ENCODE peak calls at places on chromosomes 6 and 20, in five cellular contexts. F is upper lobe of left lung, Y is sigmoid colon, I is A549, X is transverse colon. K is an unnamed sample.

GRCh38 chr6:49541936-49542335 is 8.5 kb upstream of the C6orf141 start:
- DNase-seq in I (no peak), F (no peak), X (no peak), Y (no peak), K (no peak)

GRCh38 chr20:47150403-47151152 is 205.9 kb downstream of the ZMYND8 start:
- DNase-seq in X (peak), F (no peak), I (peak), Y (peak), K (peak)

GRCh38 chr6:11323666-11324452 is 91.4 kb upstream of the NEDD9 start:
- DNase-seq in X (no peak), I (no peak), F (peak), Y (no peak), K (peak)

GRCh38 chr6:40587240-40588069 is at the start of gene LRFN2:
- DNase-seq in Y (peak), X (peak), I (peak), F (peak), K (peak)

GRCh38 chr6:100730581-100730980 is 150.5 kb downstream of the ASCC3 start:
- DNase-seq in F (no peak), I (no peak), Y (no peak), X (no peak), K (no peak)

GRCh38 chr6:45301348-45302142 is 26.6 kb upstream of the RUNX2 start:
- DNase-seq in I (no peak), F (no peak), X (no peak), Y (no peak), K (no peak)

GRCh38 chr6:68891419-68891818 is 256.3 kb downstream of the ADGRB3 start:
- DNase-seq in I (no peak), Y (no peak), X (no peak), F (no peak), K (no peak)

GRCh38 chr6:12010635-12011275 is 1.4 kb upstream of the HIVEP1 start:
- DNase-seq in Y (peak), I (peak), F (peak), X (peak), K (peak)

GRCh38 chr20:41150664-41151063 is 13.3 kb downstream of the PLCG1 start:
- DNase-seq in X (no peak), I (no peak), Y (no peak), F (no peak), K (no peak)

GRCh38 chr6:21455071-21455470 is 138.5 kb upstream of the SOX4 start:
- DNase-seq in F (no peak), I (no peak), Y (no peak), X (no peak), K (no peak)

GRCh38 chr6:21450628-21451027 is 142.9 kb upstream of the SOX4 start:
- DNase-seq in F (no peak), Y (no peak), X (no peak), I (no peak), K (no peak)

GRCh38 chr6:21454262-21454661 is 139.3 kb upstream of the SOX4 start:
- DNase-seq in Y (no peak), I (no peak), X (no peak), F (no peak), K (no peak)

GRCh38 chr6:21448485-21449109 is 145.0 kb upstream of the SOX4 start:
- DNase-seq in X (no peak), I (no peak), F (no peak), Y (no peak), K (no peak)

GRCh38 chr6:21451546-21452013 is 142.0 kb upstream of the SOX4 start:
- DNase-seq in I (no peak), F (no peak), X (no peak), Y (no peak), K (no peak)
- TF ChIP-seq EP300 in I (no peak), F (no peak), X (no peak), Y (no peak), K (no peak)

GRCh38 chr6:157047951-157048350 is 270.8 kb downstream of the ARID1B start:
- DNase-seq in Y (no peak), I (no peak), X (no peak), F (no peak), K (no peak)
- TF ChIP-seq EP300 in Y (no peak), I (no peak), X (no peak), F (no peak), K (no peak)

DNA sequence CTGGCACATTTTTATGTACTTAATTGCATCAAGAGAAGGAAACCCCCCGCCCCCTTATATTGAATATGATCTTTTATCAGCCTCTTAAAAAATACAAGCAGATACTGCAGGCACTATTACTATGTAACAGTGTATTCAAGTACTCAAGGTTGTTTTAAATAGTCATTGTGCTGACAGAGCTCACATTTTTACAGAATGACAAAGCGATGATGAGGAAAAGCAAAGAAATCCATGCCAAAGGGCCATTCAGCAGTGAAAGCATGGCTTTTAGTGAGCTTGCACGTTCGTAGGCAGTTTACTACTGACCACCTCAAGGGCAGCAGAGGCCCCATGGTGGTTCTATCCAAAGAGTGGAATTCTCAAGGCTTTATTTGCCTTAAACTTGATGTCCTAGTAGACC is 146.8 kb downstream of the RPS12 start:
- DNase-seq in X (no peak), I (no peak), Y (no peak), F (no peak), K (no peak)
- TF ChIP-seq EP300 in X (no peak), I (no peak), Y (no peak), F (no peak), K (no peak)

DNA sequence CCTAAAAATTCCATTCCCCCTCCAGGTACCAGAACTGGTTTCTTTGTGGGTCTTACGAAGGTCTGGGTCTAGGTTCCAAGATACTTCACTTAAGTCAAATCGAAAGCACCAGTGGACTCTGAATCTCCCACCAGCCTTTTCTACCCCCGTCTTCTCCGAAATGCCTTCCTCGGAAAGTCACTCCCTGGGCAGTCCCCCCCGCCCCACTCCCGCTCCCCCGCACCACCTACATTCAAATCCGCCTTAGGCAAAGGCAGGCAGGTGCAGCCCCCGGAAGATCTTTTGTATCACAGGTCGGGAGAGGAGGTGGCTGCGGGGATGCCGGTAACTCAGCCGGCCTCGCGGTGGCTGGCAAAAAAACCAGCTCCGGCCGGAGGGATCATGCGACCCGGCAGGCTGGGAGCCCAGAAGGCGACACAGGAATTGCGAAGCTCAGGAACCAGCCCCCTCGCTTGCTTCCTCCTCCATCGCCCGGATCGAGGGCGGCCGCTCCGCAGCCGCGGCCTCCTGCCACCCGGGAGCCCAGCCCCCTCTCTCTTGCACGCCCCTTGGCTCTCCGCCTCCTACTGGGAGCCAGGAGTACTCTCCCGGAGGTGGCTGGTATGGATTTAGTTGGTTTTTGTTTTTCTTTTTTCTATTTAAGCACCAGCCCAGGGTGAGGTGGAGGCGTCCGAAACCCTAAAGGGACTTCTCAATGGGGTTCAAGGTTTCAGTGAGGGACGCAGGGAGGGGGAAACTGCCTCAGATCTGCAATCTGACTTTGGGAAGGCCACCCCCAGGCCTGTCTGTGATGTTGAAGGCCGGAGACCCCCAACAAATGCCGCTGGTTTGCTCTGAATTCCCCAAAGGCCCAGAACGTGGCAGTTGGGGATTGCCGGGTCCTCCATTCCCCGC is at the start of gene BCL2L1:
- DNase-seq in I (peak), X (peak), Y (peak), F (peak), K (peak)
- TF ChIP-seq EP300 in I (peak), X (no peak), Y (no peak), F (no peak), K (peak)

DNA sequence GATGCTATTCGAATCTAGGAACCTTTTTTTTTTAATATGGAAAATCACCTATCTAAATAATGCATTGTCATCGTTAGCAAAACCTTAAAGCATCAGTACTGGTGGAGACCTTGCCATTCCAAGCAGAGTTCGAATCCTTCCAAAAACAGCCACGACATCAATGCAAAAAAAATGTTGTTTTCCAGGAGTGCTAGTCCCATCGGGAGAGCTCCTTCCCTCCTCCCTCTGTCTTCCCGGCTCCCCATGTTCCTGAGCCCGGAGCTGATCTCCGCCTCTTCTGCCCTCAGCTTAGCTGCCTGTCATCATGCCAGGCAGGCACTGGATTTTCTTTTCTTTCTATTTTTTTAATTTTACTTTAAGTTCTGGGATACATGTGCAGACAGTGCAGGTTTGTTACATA is 153.6 kb upstream of the QKI start:
- DNase-seq in X (no peak), I (no peak), Y (no peak), F (no peak), K (no peak)
- TF ChIP-seq EP300 in X (no peak), I (no peak), Y (no peak), F (no peak), K (no peak)

GRCh38 chr20:43457640-43458421 is at the start of gene SRSF6:
- DNase-seq in Y (peak), F (peak), I (peak), X (peak), K (peak)
- TF ChIP-seq EP300 in Y (no peak), F (no peak), I (no peak), X (no peak), K (no peak)

GRCh38 chr6:154352898-154353585 is 3.6 kb downstream of the IPCEF1 start:
- DNase-seq in F (no peak), Y (no peak), I (no peak), X (no peak), K (no peak)
- TF ChIP-seq EP300 in F (no peak), Y (no peak), I (no peak), X (no peak), K (no peak)